ENCODE peak calls at places on chromosomes 4 and X, in five cellular contexts. B is fibroblast of mammary gland; S is NCI-H1930; L is stimulated activated CD4-positive, alpha-beta T cell treated with anti-CD3 and anti-CD28 coated beads, Interleukin-1b, Interleukin-23, amount 100 ng/mL, for 1 hour; V is mesenchymal stem cell. O is an unnamed sample.

GRCh38 chr4:81814909-81815539 is 343.3 kb upstream of the RASGEF1B start:
- DNase-seq in B (no peak), S (no peak), L (no peak), V (no peak), O (no peak)

GRCh38 chr4:3498901-3499510 is 33.2 kb downstream of the LRPAP1 start:
- DNase-seq in B (no peak), S (no peak), L (no peak), V (no peak), O (no peak)

GRCh38 chrX:133215747-133216146 is 2.4 kb downstream of the TFDP3 start:
- DNase-seq in B (peak; percentile 31), S (peak; percentile 23), L (no peak), V (peak; percentile 22), O (peak; percentile 22)

GRCh38 chr4:6114601-6115000 is 85.7 kb downstream of the JAKMIP1 start:
- DNase-seq in B (no peak), S (no peak), L (no peak), V (no peak), O (no peak)

GRCh38 chr4:92059615-92060014 is 244.2 kb upstream of the GRID2 start:
- DNase-seq in B (no peak), S (no peak), L (no peak), V (no peak), O (no peak)

GRCh38 chrX:20061869-20062254 is 54.8 kb downstream of the MAP7D2 start:
- DNase-seq in B (peak; percentile 48), S (no peak), L (no peak), V (peak; percentile 83), O (peak; percentile 45)

GRCh38 chrX:97039363-97040029 is 155.8 kb downstream of the RPA4 start:
- DNase-seq in B (peak; percentile 53), S (no peak), L (no peak), V (peak; percentile 2), O (peak; percentile 8)

GRCh38 chr4:89072921-89073320 is 15.9 kb upstream of the FAM13A start:
- DNase-seq in B (no peak), S (no peak), L (no peak), V (no peak), O (no peak)

GRCh38 chr4:141046255-141046654 is 87.0 kb downstream of the RNF150 start:
- DNase-seq in B (peak; percentile 97), S (no peak), L (no peak), V (peak; percentile 97), O (peak; percentile 72)

GRCh38 chrX:24983931-24984330 is 31.8 kb downstream of the ARX start:
- DNase-seq in B (no peak), S (no peak), L (no peak), V (no peak), O (no peak)

GRCh38 chr4:117085185-117085701 is at the start of gene TRAM1L1:
- DNase-seq in B (peak; percentile 51), S (peak; percentile 50), L (no peak), V (peak; percentile 79), O (peak; percentile 77)

GRCh38 chr4:155946486-155946885 is 7.2 kb downstream of the CTSO start:
- DNase-seq in B (no peak), S (no peak), L (no peak), V (peak; percentile 69), O (peak; percentile 81)

GRCh38 chr4:116397291-116397690 is 688.1 kb downstream of the TRAM1L1 start:
- DNase-seq in B (no peak), S (no peak), L (no peak), V (no peak), O (no peak)

GRCh38 chrX:46710927-46711623 is 47.8 kb downstream of the SLC9A7 start:
- DNase-seq in B (no peak), S (peak; percentile 19), L (no peak), V (no peak), O (no peak)

GRCh38 chr4:158814636-158815035 is 45.8 kb downstream of the FNIP2 start:
- DNase-seq in B (peak; percentile 26), S (no peak), L (no peak), V (no peak), O (no peak)

GRCh38 chr4:144894525-144894924 is 203.5 kb downstream of the ANAPC10 start:
- DNase-seq in B (peak; percentile 87), S (no peak), L (no peak), V (peak; percentile 57), O (peak; percentile 3)

GRCh38 chr4:89800527-89801103 is 36.3 kb downstream of the SNCA start:
- DNase-seq in B (no peak), S (no peak), L (no peak), V (peak; percentile 30), O (peak; percentile 32)

GRCh38 chrX:150028692-150029091 is 90.4 kb upstream of the EOLA2 start:
- DNase-seq in B (no peak), S (no peak), L (no peak), V (no peak), O (no peak)

GRCh38 chr4:7192252-7193039 is at the start of gene SORCS2:
- DNase-seq in B (peak; percentile 40), S (peak; percentile 63), L (peak; percentile 16), V (peak; percentile 48), O (peak; percentile 42)

GRCh38 chr4:141731481-141731880 is 95.1 kb downstream of the IL15 start:
- DNase-seq in B (peak; percentile 30), S (no peak), L (no peak), V (no peak), O (no peak)

GRCh38 chr4:45650545-45650944 is 473.3 kb downstream of the GABRG1 start:
- DNase-seq in B (no peak), S (no peak), L (no peak), V (no peak), O (no peak)

GRCh38 chrX:639151-639550 is 8.6 kb downstream of the SHOX start:
- DNase-seq in B (no peak), S (no peak), L (no peak), V (no peak), O (no peak)

GRCh38 chr4:168908093-168908492 is 102.0 kb downstream of the CBR4 start:
- DNase-seq in B (peak; percentile 37), S (no peak), L (no peak), V (peak; percentile 54), O (peak; percentile 37)

GRCh38 chr4:128979934-128980333 is 113.4 kb downstream of the SCLT1 start:
- DNase-seq in B (peak; percentile 86), S (no peak), L (no peak), V (peak; percentile 44), O (peak; percentile 28)

GRCh38 chr4:94127707-94128328 is 79.8 kb upstream of the SMARCAD1 start:
- DNase-seq in B (peak; percentile 38), S (no peak), L (no peak), V (peak; percentile 40), O (peak; percentile 30)

GRCh38 chr4:7325541-7325940 is 109.2 kb downstream of the PSAPL1 start:
- DNase-seq in B (no peak), S (no peak), L (no peak), V (no peak), O (no peak)

GRCh38 chrX:53479295-53479694 is 45.1 kb upstream of the HSD17B10 start:
- DNase-seq in B (no peak), S (no peak), L (no peak), V (peak; percentile 12), O (peak; percentile 9)

GRCh38 chr4:44725861-44726820 is at the start of gene GNPDA2:
- DNase-seq in B (peak; percentile 88), S (peak; percentile 78), L (peak; percentile 53), V (peak; percentile 92), O (peak; percentile 93)

GRCh38 chr4:2141762-2142520 is 82.8 kb downstream of the NAT8L start:
- DNase-seq in B (no peak), S (no peak), L (no peak), V (no peak), O (no peak)